ENCODE peak calls at places on chromosomes 5 and 9, in six cellular contexts. One of them, this sample, is unnamed.
A peak's percentile ranks its signal among the peaks of the same experiment; 100 is the strongest.

GRCh38 chr5:88682797-88683496 is 200.0 kb downstream of the MEF2C start:
- DNase-seq in right cardiac atrium: no peak
- DNase-seq in CD4-positive, CD25-positive, alpha-beta regulatory T cell: no peak
- DNase-seq in cardiac muscle cell: no peak
- DNase-seq in neural progenitor cell: no peak
- DNase-seq in BJ: no peak
- DNase-seq in this sample: no peak

GRCh38 chr9:88821749-88822106 is 169.5 kb upstream of the S1PR3 start:
- DNase-seq in right cardiac atrium: no peak
- DNase-seq in CD4-positive, CD25-positive, alpha-beta regulatory T cell: no peak
- DNase-seq in cardiac muscle cell: no peak
- DNase-seq in neural progenitor cell: no peak
- DNase-seq in BJ: no peak
- DNase-seq in this sample: no peak

GRCh38 chr9:37966443-37967271 is 62.7 kb upstream of the SLC25A51 start:
- DNase-seq in right cardiac atrium: no peak
- DNase-seq in CD4-positive, CD25-positive, alpha-beta regulatory T cell: no peak
- DNase-seq in cardiac muscle cell: no peak
- DNase-seq in neural progenitor cell: no peak
- DNase-seq in BJ: no peak
- DNase-seq in this sample: peak; percentile 58

GRCh38 chr9:35689601-35690446 is at the start of gene TPM2:
- DNase-seq in right cardiac atrium: peak; percentile 92
- DNase-seq in CD4-positive, CD25-positive, alpha-beta regulatory T cell: no peak
- DNase-seq in cardiac muscle cell: peak; percentile 93
- DNase-seq in neural progenitor cell: peak; percentile 78
- DNase-seq in BJ: peak; percentile 46
- DNase-seq in this sample: peak; percentile 37

GRCh38 chr9:79944991-79945390 is 373.2 kb downstream of the TLE4 start:
- DNase-seq in right cardiac atrium: no peak
- DNase-seq in CD4-positive, CD25-positive, alpha-beta regulatory T cell: peak; percentile 19
- DNase-seq in cardiac muscle cell: no peak
- DNase-seq in neural progenitor cell: no peak
- DNase-seq in BJ: no peak
- DNase-seq in this sample: no peak

GRCh38 chr5:14234204-14234603 is 91.1 kb downstream of the TRIO start:
- DNase-seq in right cardiac atrium: no peak
- DNase-seq in CD4-positive, CD25-positive, alpha-beta regulatory T cell: no peak
- DNase-seq in cardiac muscle cell: no peak
- DNase-seq in neural progenitor cell: no peak
- DNase-seq in BJ: no peak
- DNase-seq in this sample: no peak

GRCh38 chr5:174510771-174511453 is 213.5 kb upstream of the MSX2 start:
- DNase-seq in right cardiac atrium: no peak
- DNase-seq in CD4-positive, CD25-positive, alpha-beta regulatory T cell: no peak
- DNase-seq in cardiac muscle cell: no peak
- DNase-seq in neural progenitor cell: no peak
- DNase-seq in BJ: no peak
- DNase-seq in this sample: no peak

GRCh38 chr9:128024761-128025308 is 42.3 kb downstream of the NAIF1 start:
- DNase-seq in right cardiac atrium: no peak
- DNase-seq in CD4-positive, CD25-positive, alpha-beta regulatory T cell: no peak
- DNase-seq in cardiac muscle cell: no peak
- DNase-seq in neural progenitor cell: no peak
- DNase-seq in BJ: no peak
- DNase-seq in this sample: no peak

GRCh38 chr5:39355324-39355723 is 9.0 kb downstream of the C9 start:
- DNase-seq in right cardiac atrium: no peak
- DNase-seq in CD4-positive, CD25-positive, alpha-beta regulatory T cell: no peak
- DNase-seq in cardiac muscle cell: no peak
- DNase-seq in neural progenitor cell: no peak
- DNase-seq in BJ: peak; percentile 7
- DNase-seq in this sample: no peak

GRCh38 chr9:130930132-130930803 is 8.8 kb downstream of the FIBCD1 start:
- DNase-seq in right cardiac atrium: peak; percentile 30
- DNase-seq in CD4-positive, CD25-positive, alpha-beta regulatory T cell: no peak
- DNase-seq in cardiac muscle cell: no peak
- DNase-seq in neural progenitor cell: no peak
- DNase-seq in BJ: no peak
- DNase-seq in this sample: no peak

GRCh38 chr5:160118349-160119141 is 705 bp downstream of the PWWP2A start:
- DNase-seq in right cardiac atrium: peak; percentile 83
- DNase-seq in CD4-positive, CD25-positive, alpha-beta regulatory T cell: peak; percentile 50
- DNase-seq in cardiac muscle cell: peak; percentile 15
- DNase-seq in neural progenitor cell: no peak
- DNase-seq in BJ: no peak
- DNase-seq in this sample: peak; percentile 47

GRCh38 chr5:72786676-72787075 is 29.8 kb upstream of the TNPO1 start:
- DNase-seq in right cardiac atrium: no peak
- DNase-seq in CD4-positive, CD25-positive, alpha-beta regulatory T cell: no peak
- DNase-seq in cardiac muscle cell: no peak
- DNase-seq in neural progenitor cell: no peak
- DNase-seq in BJ: peak; percentile 37
- DNase-seq in this sample: no peak

GRCh38 chr9:129650680-129651235 is 8.8 kb upstream of the ASB6 start:
- DNase-seq in right cardiac atrium: peak; percentile 30
- DNase-seq in CD4-positive, CD25-positive, alpha-beta regulatory T cell: no peak
- DNase-seq in cardiac muscle cell: no peak
- DNase-seq in neural progenitor cell: no peak
- DNase-seq in BJ: no peak
- DNase-seq in this sample: no peak

GRCh38 chr5:79513519-79514390 is at the start of gene HOMER1:
- DNase-seq in right cardiac atrium: peak; percentile 92
- DNase-seq in CD4-positive, CD25-positive, alpha-beta regulatory T cell: peak; percentile 70
- DNase-seq in cardiac muscle cell: peak; percentile 88
- DNase-seq in neural progenitor cell: peak; percentile 92
- DNase-seq in BJ: no peak
- DNase-seq in this sample: peak; percentile 76

GRCh38 chr5:79514391-79515105 is 614 bp upstream of the HOMER1 start:
- DNase-seq in right cardiac atrium: peak; percentile 95
- DNase-seq in CD4-positive, CD25-positive, alpha-beta regulatory T cell: peak; percentile 90
- DNase-seq in cardiac muscle cell: peak; percentile 87
- DNase-seq in neural progenitor cell: peak; percentile 95
- DNase-seq in BJ: peak; percentile 43
- DNase-seq in this sample: peak; percentile 92

GRCh38 chr5:79512692-79513518 is 1.0 kb downstream of the HOMER1 start:
- DNase-seq in right cardiac atrium: no peak
- DNase-seq in CD4-positive, CD25-positive, alpha-beta regulatory T cell: peak; percentile 18
- DNase-seq in cardiac muscle cell: peak; percentile 55
- DNase-seq in neural progenitor cell: peak; percentile 41
- DNase-seq in BJ: no peak
- DNase-seq in this sample: no peak

GRCh38 chr5:79510638-79511037 is 3.3 kb downstream of the HOMER1 start:
- DNase-seq in right cardiac atrium: peak; percentile 55
- DNase-seq in CD4-positive, CD25-positive, alpha-beta regulatory T cell: no peak
- DNase-seq in cardiac muscle cell: no peak
- DNase-seq in neural progenitor cell: no peak
- DNase-seq in BJ: no peak
- DNase-seq in this sample: no peak

DNA sequence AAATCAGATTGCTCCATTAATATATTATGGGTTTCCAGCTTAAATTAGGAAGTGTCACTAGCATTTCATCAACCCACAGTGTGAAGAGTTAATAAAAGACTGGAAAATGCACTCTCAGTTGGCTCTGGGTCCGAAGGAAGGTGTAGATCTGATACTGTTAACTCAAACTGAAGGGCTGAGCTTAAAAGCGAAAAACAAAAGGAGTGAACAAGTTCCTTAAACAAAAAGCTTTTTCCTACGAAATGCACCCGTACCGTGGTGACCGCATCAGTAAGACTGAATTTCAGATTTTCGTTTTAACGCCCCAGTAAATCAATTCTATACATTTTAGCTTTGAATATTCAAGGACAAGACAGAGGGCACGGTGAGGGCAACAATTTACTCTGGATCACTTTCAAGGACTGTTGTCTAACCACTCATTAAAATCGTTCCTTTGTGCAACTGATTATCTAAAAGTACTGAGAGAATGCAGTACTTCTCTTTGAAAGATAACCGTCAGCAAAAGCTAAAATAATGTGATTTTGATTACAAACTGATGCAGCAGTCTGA is 1.9 kb downstream of the HOMER1 start:
- DNase-seq in right cardiac atrium: no peak
- DNase-seq in CD4-positive, CD25-positive, alpha-beta regulatory T cell: no peak
- DNase-seq in cardiac muscle cell: no peak
- DNase-seq in neural progenitor cell: peak; percentile 46
- DNase-seq in BJ: no peak
- DNase-seq in this sample: no peak
- H3K4me3 ChIP-seq in right cardiac atrium: peak overlapping the region; percentile 63
- H3K4me3 ChIP-seq in CD4-positive, CD25-positive, alpha-beta regulatory T cell: no peak overlapping the region
- H3K4me3 ChIP-seq in cardiac muscle cell: peak overlapping the region; percentile 69
- H3K4me3 ChIP-seq in neural progenitor cell: peak overlapping the region; percentile 93
- H3K4me3 ChIP-seq in BJ: peak overlapping the region; percentile 76
- H3K4me3 ChIP-seq in this sample: peak overlapping the region; percentile 95

DNA sequence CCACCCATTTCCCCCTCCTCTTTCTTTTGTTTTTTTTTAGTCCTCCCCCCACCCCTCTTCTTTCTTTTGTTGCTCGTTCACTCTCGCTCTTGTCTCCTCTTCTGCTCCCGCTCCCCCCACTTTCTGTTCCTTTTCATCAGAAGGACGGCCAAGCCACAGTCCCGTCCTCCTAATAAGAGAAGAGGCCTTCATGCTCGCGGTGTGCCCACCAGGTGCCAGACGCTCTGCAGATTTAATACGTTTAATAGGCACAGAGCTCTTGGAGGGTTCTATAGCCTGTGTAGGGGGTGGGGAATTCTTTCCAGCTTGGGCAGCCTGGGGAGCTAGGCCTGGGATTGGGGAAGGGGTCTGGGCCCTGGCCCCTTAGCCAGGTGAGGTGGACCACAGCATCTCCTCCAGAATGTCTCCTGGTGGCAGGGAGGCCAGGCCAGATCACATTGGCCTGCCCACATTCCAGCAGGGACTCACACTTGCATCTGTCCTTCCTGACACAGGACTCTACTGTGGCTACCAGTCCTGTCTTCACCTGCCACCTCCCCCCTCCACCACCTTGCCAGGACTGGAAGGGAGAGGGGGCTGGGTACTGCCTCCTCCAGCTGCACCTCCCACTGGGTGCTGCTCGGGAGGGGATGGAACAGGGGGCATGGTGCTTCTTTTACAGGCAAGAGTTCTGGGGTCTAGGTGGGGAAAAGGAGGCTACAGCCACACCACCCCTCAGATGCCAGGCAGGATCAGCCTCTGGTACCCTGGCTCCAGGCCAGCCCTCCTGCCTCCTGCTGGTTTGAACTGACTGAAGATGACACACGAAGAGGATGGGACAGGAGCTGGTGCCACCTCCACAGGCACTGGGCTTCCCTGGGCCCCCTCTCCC is 6.1 kb upstream of the BARX1 start:
- DNase-seq in right cardiac atrium: no peak
- DNase-seq in CD4-positive, CD25-positive, alpha-beta regulatory T cell: no peak
- DNase-seq in cardiac muscle cell: no peak
- DNase-seq in neural progenitor cell: no peak
- DNase-seq in BJ: no peak
- DNase-seq in this sample: no peak
- H3K4me3 ChIP-seq in right cardiac atrium: no peak overlapping the region
- H3K4me3 ChIP-seq in CD4-positive, CD25-positive, alpha-beta regulatory T cell: no peak overlapping the region
- H3K4me3 ChIP-seq in cardiac muscle cell: no peak overlapping the region
- H3K4me3 ChIP-seq in neural progenitor cell: no peak overlapping the region
- H3K4me3 ChIP-seq in BJ: no peak overlapping the region
- H3K4me3 ChIP-seq in this sample: peak overlapping the region; percentile 35

GRCh38 chr5:68134669-68135313 is 80.8 kb upstream of the PIK3R1 start:
- DNase-seq in right cardiac atrium: no peak
- DNase-seq in CD4-positive, CD25-positive, alpha-beta regulatory T cell: no peak
- DNase-seq in cardiac muscle cell: no peak
- DNase-seq in neural progenitor cell: no peak
- DNase-seq in BJ: no peak
- DNase-seq in this sample: no peak
- H3K4me3 ChIP-seq in right cardiac atrium: no peak overlapping the region
- H3K4me3 ChIP-seq in CD4-positive, CD25-positive, alpha-beta regulatory T cell: no peak overlapping the region
- H3K4me3 ChIP-seq in cardiac muscle cell: no peak overlapping the region
- H3K4me3 ChIP-seq in neural progenitor cell: no peak overlapping the region
- H3K4me3 ChIP-seq in BJ: no peak overlapping the region
- H3K4me3 ChIP-seq in this sample: no peak overlapping the region

GRCh38 chr9:114385412-114386181 is 2.2 kb downstream of the AKNA start:
- DNase-seq in right cardiac atrium: peak; percentile 83
- DNase-seq in CD4-positive, CD25-positive, alpha-beta regulatory T cell: peak; percentile 94
- DNase-seq in cardiac muscle cell: no peak
- DNase-seq in neural progenitor cell: no peak
- DNase-seq in BJ: peak; percentile 69
- DNase-seq in this sample: peak; percentile 77

GRCh38 chr9:114386361-114386885 is 1.4 kb downstream of the AKNA start:
- DNase-seq in right cardiac atrium: no peak
- DNase-seq in CD4-positive, CD25-positive, alpha-beta regulatory T cell: no peak
- DNase-seq in cardiac muscle cell: peak; percentile 35
- DNase-seq in neural progenitor cell: no peak
- DNase-seq in BJ: no peak
- DNase-seq in this sample: no peak

GRCh38 chr9:114384836-114385411 is 2.9 kb downstream of the AKNA start:
- DNase-seq in right cardiac atrium: no peak
- DNase-seq in CD4-positive, CD25-positive, alpha-beta regulatory T cell: no peak
- DNase-seq in cardiac muscle cell: no peak
- DNase-seq in neural progenitor cell: no peak
- DNase-seq in BJ: no peak
- DNase-seq in this sample: no peak

GRCh38 chr9:114382951-114383865 is 4.6 kb downstream of the AKNA start:
- DNase-seq in right cardiac atrium: peak; percentile 74
- DNase-seq in CD4-positive, CD25-positive, alpha-beta regulatory T cell: no peak
- DNase-seq in cardiac muscle cell: peak; percentile 67
- DNase-seq in neural progenitor cell: peak; percentile 59
- DNase-seq in BJ: no peak
- DNase-seq in this sample: no peak

GRCh38 chr9:114383866-114384231 is 3.9 kb downstream of the AKNA start:
- DNase-seq in right cardiac atrium: no peak
- DNase-seq in CD4-positive, CD25-positive, alpha-beta regulatory T cell: no peak
- DNase-seq in cardiac muscle cell: no peak
- DNase-seq in neural progenitor cell: no peak
- DNase-seq in BJ: no peak
- DNase-seq in this sample: no peak
- H3K4me3 ChIP-seq in right cardiac atrium: no peak overlapping the region
- H3K4me3 ChIP-seq in CD4-positive, CD25-positive, alpha-beta regulatory T cell: peak overlapping the region; percentile 98
- H3K4me3 ChIP-seq in cardiac muscle cell: no peak overlapping the region
- H3K4me3 ChIP-seq in neural progenitor cell: no peak overlapping the region
- H3K4me3 ChIP-seq in BJ: no peak overlapping the region
- H3K4me3 ChIP-seq in this sample: peak overlapping the region; percentile 31